ENCODE peak calls at places on chromosomes 11 and 22, in four cellular contexts. X is K562, L is GM12878, T is HepG2. J is an unnamed sample.

GRCh38 chr11:35514481-35514880 is 10.9 kb downstream of the PAMR1 start:
- DNase-seq in L (no peak), X (no peak), T (no peak), J (no peak)

GRCh38 chr22:19929586-19930302 is 11.8 kb upstream of the COMT start:
- DNase-seq in T (no peak), X (no peak), L (no peak), J (no peak)

GRCh38 chr11:17012179-17012578 is 2.0 kb downstream of the PLEKHA7 start:
- DNase-seq in T (no peak), X (no peak), L (no peak), J (no peak)

GRCh38 chr22:31561238-31561887 is 65.0 kb downstream of the SFI1 start:
- DNase-seq in L (no peak), T (peak), X (peak), J (peak)

GRCh38 chr11:126284829-126285228 is 1.9 kb downstream of the TIRAP start:
- DNase-seq in L (peak), T (peak), X (peak), J (no peak)

GRCh38 chr11:113193894-113194293 is 120.5 kb upstream of the TTC12 start:
- DNase-seq in X (no peak), T (no peak), L (peak), J (no peak)

GRCh38 chr11:6682591-6682935 is 577 bp downstream of the MRPL17 start:
- DNase-seq in L (no peak), X (no peak), T (no peak), J (no peak)

GRCh38 chr22:22855617-22856308 is 31.9 kb upstream of the IGLL5 start:
- DNase-seq in X (peak), L (no peak), T (peak), J (peak)

GRCh38 chr22:38949889-38950405 is 7.5 kb upstream of the APOBEC3A start:
- DNase-seq in X (no peak), L (no peak), T (no peak), J (no peak)

GRCh38 chr22:28023774-28024173 is 104.7 kb upstream of the PITPNB start:
- DNase-seq in L (no peak), T (no peak), X (no peak), J (no peak)

GRCh38 chr11:48127521-48128183 is 89.0 kb upstream of the OR4B1 start:
- DNase-seq in T (no peak), X (no peak), L (no peak), J (no peak)

GRCh38 chr22:49825436-49825835 is 2.2 kb downstream of the BRD1 start:
- DNase-seq in L (no peak), T (peak), X (no peak), J (no peak)

GRCh38 chr11:105520706-105521345 is 89.0 kb upstream of the GRIA4 start:
- DNase-seq in L (no peak), X (no peak), T (no peak), J (no peak)
- TF ChIP-seq TARDBP in L (no peak), X (no peak), T (no peak), J (no peak)

DNA sequence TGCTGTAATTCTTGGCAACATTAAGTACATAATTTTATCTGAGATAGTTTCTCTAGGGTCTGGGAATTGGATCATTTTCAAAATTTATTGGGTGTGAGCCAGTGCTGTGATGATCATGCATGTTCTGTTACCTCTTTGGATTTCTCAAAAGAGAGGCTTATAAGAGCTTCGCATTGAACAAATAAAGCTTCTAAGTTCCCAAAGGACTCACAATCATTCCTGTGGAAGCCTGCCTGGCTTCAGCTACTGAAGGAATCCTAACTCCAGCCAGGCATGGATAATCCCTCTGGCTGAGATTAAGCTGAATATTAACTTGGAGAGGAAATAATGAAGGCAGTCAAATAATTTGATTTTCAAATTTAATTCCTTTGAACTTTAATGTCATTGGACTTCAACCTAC is 208.5 kb downstream of the RAB38 start:
- DNase-seq in L (no peak), T (no peak), X (no peak), J (no peak)
- TF ChIP-seq FOXK2 in L (no peak), T (no peak), X (no peak), J (no peak)

GRCh38 chr11:131868769-131869482 is 498.5 kb downstream of the NTM start:
- DNase-seq in T (no peak), X (no peak), L (no peak), J (no peak)
- TF ChIP-seq FOXM1 in T (no peak), X (no peak), L (no peak), J (no peak)

GRCh38 chr22:48574776-48575566 is 1252.7 kb downstream of the BRD1 start:
- DNase-seq in X (no peak), L (no peak), T (peak), J (no peak)
- TF ChIP-seq TARDBP in X (no peak), L (no peak), T (no peak), J (no peak)

GRCh38 chr11:78195917-78196545 is 7.3 kb downstream of the USP35 start:
- DNase-seq in L (no peak), X (no peak), T (no peak), J (no peak)
- TF ChIP-seq FOXK2 in L (no peak), X (no peak), T (no peak), J (no peak)

DNA sequence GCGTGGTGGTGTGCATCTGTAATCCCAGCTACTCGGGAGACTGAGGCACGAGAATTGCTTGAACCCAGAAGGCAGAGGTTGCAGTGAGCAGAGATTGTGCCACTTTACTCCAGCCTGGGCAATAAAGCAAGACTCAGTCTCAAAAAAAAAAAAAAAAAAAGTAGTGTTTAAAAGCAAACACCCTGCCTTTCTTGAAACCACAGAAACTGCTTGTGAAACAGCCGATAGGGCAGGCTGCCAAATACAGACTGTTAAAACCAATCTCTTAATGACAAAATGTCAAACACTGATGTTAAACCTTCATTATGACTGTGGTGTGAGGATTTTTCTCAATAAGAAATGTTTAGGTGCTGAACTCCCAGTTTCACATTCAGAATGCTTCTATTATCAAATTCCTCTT is 27.3 kb downstream of the MARK2 start:
- DNase-seq in T (no peak), X (no peak), L (peak), J (no peak)
- TF ChIP-seq FOXM1 in T (no peak), X (no peak), L (peak), J (no peak)

J was measured in HEK293T.